ENCODE peak calls at places on chromosome 2, in ten cellular contexts. J is psoas muscle; K is HT1080; I is stromal cell of bone marrow; U is left cardiac atrium; P is natural killer cell treated with Interleukin-12 subunit alpha and Interleukin-12 subunit beta and Interleukin-15 and Interleukin-18, amount 100 ng/mL, for 72 hours; V is cardiac muscle cell; T is thyroid gland; H is thoracic aorta; O is globus pallidus. S is an unnamed sample.

GRCh38 chr2:21165350-21165749 is 41.6 kb downstream of the TDRD15 start:
- DNase-seq in J (no peak), K (no peak), I (no peak), U (no peak), P (no peak), V (peak), T (no peak), H (no peak), O (no peak), S (no peak)

GRCh38 chr2:667332-668000 is 9.7 kb downstream of the TMEM18 start:
- DNase-seq in J (no peak), K (peak), I (peak), U (no peak), P (no peak), V (peak), T (no peak), H (no peak), O (no peak), S (no peak)

GRCh38 chr2:128549094-128549493 is 230.4 kb upstream of the HS6ST1 start:
- DNase-seq in J (no peak), K (no peak), I (no peak), U (no peak), P (no peak), V (no peak), T (no peak), H (no peak), O (no peak), S (no peak)

GRCh38 chr2:144213797-144214196 is 306.1 kb downstream of the ZEB2 start:
- DNase-seq in J (no peak), K (no peak), I (no peak), U (no peak), P (no peak), V (no peak), T (no peak), H (no peak), O (no peak), S (no peak)

GRCh38 chr2:164430166-164430783 is 191.0 kb downstream of the GRB14 start:
- DNase-seq in J (no peak), K (peak), I (peak), U (no peak), P (no peak), V (peak), T (peak), H (no peak), O (peak), S (no peak)

GRCh38 chr2:124625561-124625960 is 600.5 kb downstream of the CNTNAP5 start:
- DNase-seq in J (no peak), K (no peak), I (no peak), U (no peak), P (no peak), V (no peak), T (no peak), H (no peak), O (peak), S (no peak)

GRCh38 chr2:54557601-54558187 is 101.6 kb downstream of the SPTBN1 start:
- DNase-seq in J (peak), K (no peak), I (no peak), U (peak), P (peak), V (peak), T (peak), H (no peak), O (no peak), S (no peak)

GRCh38 chr2:101383016-101383541 is 4.2 kb downstream of the CREG2 start:
- DNase-seq in J (no peak), K (no peak), I (no peak), U (no peak), P (no peak), V (no peak), T (no peak), H (no peak), O (no peak), S (no peak)

GRCh38 chr2:184049566-184049965 is 548.8 kb upstream of the ZNF804A start:
- DNase-seq in J (no peak), K (no peak), I (no peak), U (no peak), P (no peak), V (no peak), T (no peak), H (no peak), O (no peak), S (no peak)

GRCh38 chr2:233446121-233446520 is 91.8 kb downstream of the DGKD start:
- DNase-seq in J (peak), K (no peak), I (no peak), U (no peak), P (no peak), V (no peak), T (peak), H (no peak), O (no peak), S (no peak)

GRCh38 chr2:232417489-232417888 is 10.8 kb downstream of the ALPG start:
- DNase-seq in J (no peak), K (no peak), I (no peak), U (no peak), P (no peak), V (no peak), T (no peak), H (no peak), O (no peak), S (no peak)

GRCh38 chr2:69387770-69388481 is 899 bp upstream of the GFPT1 start:
- DNase-seq in J (no peak), K (no peak), I (no peak), U (no peak), P (no peak), V (no peak), T (no peak), H (no peak), O (peak), S (peak)

GRCh38 chr2:70766357-70767093 is 1.5 kb downstream of the ADD2 start:
- DNase-seq in J (no peak), K (no peak), I (no peak), U (no peak), P (no peak), V (no peak), T (no peak), H (no peak), O (no peak), S (no peak)

GRCh38 chr2:27316655-27317412 is 6.1 kb downstream of the MPV17 start:
- DNase-seq in J (peak), K (no peak), I (no peak), U (peak), P (no peak), V (no peak), T (no peak), H (no peak), O (peak), S (peak)

GRCh38 chr2:165157160-165157559 is 46.7 kb downstream of the SCN3A start:
- DNase-seq in J (no peak), K (no peak), I (no peak), U (no peak), P (no peak), V (no peak), T (no peak), H (no peak), O (no peak), S (no peak)

GRCh38 chr2:180255981-180256380 is 248.9 kb upstream of the CWC22 start:
- DNase-seq in J (no peak), K (no peak), I (no peak), U (no peak), P (no peak), V (no peak), T (no peak), H (no peak), O (no peak), S (no peak)

GRCh38 chr2:96261328-96262003 is 4.3 kb downstream of the TMEM127 start:
- DNase-seq in J (no peak), K (no peak), I (no peak), U (no peak), P (no peak), V (no peak), T (no peak), H (no peak), O (no peak), S (no peak)

GRCh38 chr2:152005612-152006011 is 93.2 kb downstream of the CACNB4 start:
- DNase-seq in J (no peak), K (no peak), I (no peak), U (no peak), P (no peak), V (no peak), T (no peak), H (no peak), O (no peak), S (no peak)

GRCh38 chr2:15432642-15433261 is 128.4 kb downstream of the NBAS start:
- DNase-seq in J (no peak), K (no peak), I (no peak), U (no peak), P (no peak), V (no peak), T (no peak), H (no peak), O (no peak), S (no peak)

GRCh38 chr2:42488297-42488696 is 5.5 kb downstream of the KCNG3 start:
- DNase-seq in J (no peak), K (no peak), I (no peak), U (no peak), P (no peak), V (no peak), T (no peak), H (no peak), O (no peak), S (no peak)

GRCh38 chr2:27058210-27058609 is 6.7 kb downstream of the AGBL5 start:
- DNase-seq in J (no peak), K (no peak), I (no peak), U (peak), P (peak), V (no peak), T (no peak), H (no peak), O (no peak), S (no peak)

GRCh38 chr2:238304116-238304515 is 15.7 kb upstream of the PER2 start:
- DNase-seq in J (no peak), K (no peak), I (no peak), U (no peak), P (no peak), V (no peak), T (no peak), H (no peak), O (no peak), S (no peak)

GRCh38 chr2:27308359-27308875 is at the start of gene UCN:
- DNase-seq in J (peak), K (no peak), I (no peak), U (peak), P (no peak), V (peak), T (peak), H (no peak), O (no peak), S (peak)

GRCh38 chr2:216950547-216950946 is 90.7 kb upstream of the TNP1 start:
- DNase-seq in J (no peak), K (no peak), I (no peak), U (no peak), P (no peak), V (no peak), T (no peak), H (no peak), O (no peak), S (no peak)

GRCh38 chr2:232421189-232421785 is 14.6 kb downstream of the ALPG start:
- DNase-seq in J (no peak), K (no peak), I (no peak), U (no peak), P (no peak), V (no peak), T (peak), H (no peak), O (no peak), S (no peak)

GRCh38 chr2:107621186-107621835 is 205.4 kb upstream of the RGPD4 start:
- DNase-seq in J (no peak), K (no peak), I (no peak), U (peak), P (no peak), V (no peak), T (no peak), H (no peak), O (no peak), S (peak)

S was measured in heart right ventricle.